ENCODE peak calls at places on chromosome 22, in seven cellular contexts. X, H, G, D, V, B and Q are unnamed samples.

GRCh38 chr22:21632237-21632895 is at the start of gene CCDC116:
- DNase-seq in X (no peak), H (no peak), G (no peak), D (no peak), V (no peak), B (peak; percentile 74), Q (no peak)

GRCh38 chr22:48258841-48259240 is 1496.4 kb downstream of the TBC1D22A start:
- DNase-seq in X (no peak), H (no peak), G (no peak), D (no peak), V (no peak), B (no peak), Q (no peak)

GRCh38 chr22:22070371-22070824 is 87.8 kb upstream of the TOP3B start:
- DNase-seq in X (no peak), H (no peak), G (no peak), D (no peak), V (no peak), B (no peak), Q (no peak)

GRCh38 chr22:42931421-42932196 is 74.5 kb upstream of the ARFGAP3 start:
- DNase-seq in X (no peak), H (no peak), G (no peak), D (no peak), V (no peak), B (no peak), Q (no peak)

GRCh38 chr22:25655536-25655935 is 86.5 kb upstream of the MYO18B start:
- DNase-seq in X (no peak), H (no peak), G (no peak), D (no peak), V (no peak), B (no peak), Q (no peak)

GRCh38 chr22:27419473-27419872 is 382.1 kb downstream of the MN1 start:
- DNase-seq in X (no peak), H (no peak), G (no peak), D (no peak), V (no peak), B (no peak), Q (no peak)

GRCh38 chr22:20206709-20207215 is 55.9 kb upstream of the CCDC188 start:
- DNase-seq in X (no peak), H (peak; percentile 45), G (peak; percentile 89), D (no peak), V (no peak), B (no peak), Q (no peak)

GRCh38 chr22:33796494-33796893 is 123.8 kb downstream of the LARGE1 start:
- DNase-seq in X (no peak), H (no peak), G (no peak), D (no peak), V (no peak), B (no peak), Q (no peak)

GRCh38 chr22:37091986-37092385 is 17.5 kb downstream of the TMPRSS6 start:
- DNase-seq in X (no peak), H (no peak), G (no peak), D (no peak), V (no peak), B (no peak), Q (no peak)

GRCh38 chr22:22955866-22956535 is 68.4 kb downstream of the IGLL5 start:
- DNase-seq in X (peak; percentile 60), H (peak; percentile 87), G (peak; percentile 74), D (no peak), V (peak; percentile 72), B (peak; percentile 63), Q (peak; percentile 27)

GRCh38 chr22:44753189-44754042 is 1.0 kb downstream of the ARHGAP8 start:
- DNase-seq in X (no peak), H (peak; percentile 84), G (no peak), D (no peak), V (no peak), B (no peak), Q (no peak)
- H3K4me3 ChIP-seq in X (no peak overlapping the region), H (peak overlapping the region; percentile 57), G (no peak overlapping the region), D (no peak overlapping the region), V (no peak overlapping the region), B (no peak overlapping the region), Q (no peak overlapping the region)

GRCh38 chr22:24416611-24417010 is 10.8 kb upstream of the ADORA2A start:
- DNase-seq in X (no peak), H (no peak), G (no peak), D (no peak), V (no peak), B (no peak), Q (no peak)

GRCh38 chr22:24413726-24414385 is 13.5 kb upstream of the ADORA2A start:
- DNase-seq in X (no peak), H (no peak), G (peak; percentile 48), D (no peak), V (no peak), B (no peak), Q (no peak)

GRCh38 chr22:24416095-24416494 is 11.3 kb upstream of the ADORA2A start:
- DNase-seq in X (no peak), H (no peak), G (no peak), D (no peak), V (no peak), B (no peak), Q (no peak)

GRCh38 chr22:24414523-24414922 is 12.9 kb upstream of the ADORA2A start:
- DNase-seq in X (no peak), H (no peak), G (peak; percentile 38), D (no peak), V (no peak), B (no peak), Q (no peak)

DNA sequence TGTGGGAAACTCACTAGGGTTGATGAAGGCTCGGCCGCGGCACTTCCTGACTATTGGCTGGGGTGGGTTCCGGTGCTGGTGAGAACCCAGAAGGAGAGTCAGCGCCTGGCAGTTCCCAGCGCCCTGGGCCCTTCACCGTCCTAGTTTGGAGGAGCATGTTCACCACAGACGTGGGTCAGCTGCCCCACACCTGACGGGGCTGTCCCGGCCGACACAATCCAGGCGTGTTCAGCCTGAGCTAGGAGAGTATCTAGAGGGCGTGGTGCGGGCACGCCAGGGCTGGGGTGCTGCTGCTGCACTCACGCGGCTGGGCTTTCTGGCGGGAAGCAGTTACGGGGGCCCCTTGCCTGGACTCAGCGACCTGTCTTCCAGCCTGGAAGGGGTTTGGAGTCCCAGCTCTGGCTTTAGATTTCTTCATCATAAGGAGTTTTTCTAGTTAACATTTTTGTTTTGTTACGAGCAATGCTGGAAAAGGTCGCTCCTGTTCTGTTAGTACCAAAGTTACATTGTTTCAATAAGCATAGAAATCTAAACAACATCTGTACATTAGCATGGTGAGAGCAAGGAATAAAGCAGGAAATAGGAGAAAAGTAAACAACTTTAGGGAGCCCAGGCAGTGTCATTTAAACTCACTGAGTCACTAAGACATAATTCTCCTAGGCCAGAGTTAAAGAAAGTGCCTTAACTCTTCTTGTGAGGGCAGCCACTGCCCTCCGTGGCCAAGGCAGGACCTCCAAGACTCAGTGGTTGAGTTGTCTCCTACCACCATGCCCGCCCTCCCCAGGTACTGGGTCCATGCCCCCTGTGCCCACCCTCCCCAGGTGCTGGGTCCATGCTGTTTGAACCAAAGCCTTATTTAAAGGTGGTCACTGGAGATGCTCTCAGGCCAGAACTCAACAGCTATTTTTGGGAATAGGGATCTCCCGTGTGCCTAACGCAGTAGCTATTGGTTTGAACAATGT is 12.1 kb upstream of the ADORA2A start:
- DNase-seq in X (no peak), H (no peak), G (no peak), D (no peak), V (no peak), B (no peak), Q (no peak)
- H3K27ac ChIP-seq in X (no peak overlapping the region), H (peak overlapping the region; percentile 31), G (no peak overlapping the region), D (peak overlapping the region; percentile 65), V (no peak overlapping the region), B (no peak overlapping the region), Q (no peak overlapping the region)

DNA sequence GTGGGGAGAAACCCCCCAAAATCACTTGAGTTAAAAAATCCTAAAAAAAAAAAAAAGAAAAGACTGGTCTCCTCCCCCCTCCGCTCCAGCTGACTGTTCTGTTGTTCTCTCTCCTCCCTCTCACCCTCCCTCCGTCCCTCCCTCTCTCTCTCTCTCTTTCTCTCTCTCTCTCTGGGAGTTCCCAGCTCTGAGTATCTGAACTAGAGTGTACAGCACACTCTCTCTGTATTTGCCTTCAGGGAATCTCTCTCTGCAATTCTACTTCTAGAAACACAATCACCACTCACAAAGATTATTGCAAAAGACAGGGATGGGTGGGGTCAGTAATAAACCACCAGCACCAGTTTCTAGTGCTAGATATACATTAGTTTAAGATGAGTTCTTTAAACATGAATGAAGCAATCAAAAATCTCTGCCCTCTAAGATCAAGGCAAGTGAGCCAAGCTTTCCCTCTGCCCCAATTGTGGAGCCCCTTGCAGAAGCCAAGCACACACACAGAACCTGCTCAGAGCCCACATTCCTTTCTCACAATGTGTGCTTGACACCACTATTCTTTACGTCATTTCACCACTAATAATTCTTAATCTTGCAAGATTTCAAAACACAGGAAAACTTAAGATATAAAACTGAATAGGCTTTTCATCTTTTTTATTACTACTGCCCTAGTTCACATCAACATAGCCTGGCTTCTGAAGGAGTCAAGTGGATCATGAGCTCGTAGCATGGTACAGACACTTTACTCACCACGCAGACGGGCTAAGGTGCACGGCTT is 133.5 kb downstream of the RBFOX2 start:
- DNase-seq in X (peak; percentile 57), H (peak; percentile 69), G (no peak), D (no peak), V (peak; percentile 69), B (peak; percentile 3), Q (peak; percentile 34)
- H3K4me3 ChIP-seq in X (peak overlapping the region; percentile 16), H (no peak overlapping the region), G (no peak overlapping the region), D (peak overlapping the region; percentile 65), V (peak overlapping the region; percentile 31), B (no peak overlapping the region), Q (peak overlapping the region; percentile 76)

GRCh38 chr22:31162015-31162765 is 2.2 kb downstream of the RNF185 start:
- DNase-seq in X (no peak), H (no peak), G (peak; percentile 69), D (no peak), V (no peak), B (no peak), Q (no peak)
- H3K27ac ChIP-seq in X (no peak overlapping the region), H (no peak overlapping the region), G (peak overlapping the region; percentile 12), D (peak overlapping the region; percentile 92), V (no peak overlapping the region), B (no peak overlapping the region), Q (peak overlapping the region; percentile 81)

DNA sequence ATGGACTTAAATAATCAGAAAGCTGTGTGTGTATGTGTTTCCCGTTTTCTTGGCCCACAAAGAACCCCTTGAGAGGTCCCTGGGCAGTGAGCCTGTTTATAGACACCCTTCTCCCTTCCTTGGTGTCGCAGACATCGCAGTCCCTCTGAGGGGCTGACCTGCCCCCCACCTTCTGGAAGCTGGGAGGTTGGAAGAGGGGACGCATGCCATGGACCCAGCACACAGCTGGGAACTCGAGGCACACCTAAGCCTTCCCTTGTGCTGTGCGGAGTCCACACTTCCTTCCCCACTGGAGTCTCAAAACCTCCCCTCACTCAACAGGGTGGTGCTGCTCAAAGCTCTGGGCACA is 514 bp upstream of the APOBEC3B start:
- DNase-seq in X (no peak), H (peak; percentile 3), G (no peak), D (no peak), V (no peak), B (no peak), Q (no peak)
- H3K4me3 ChIP-seq in X (peak overlapping the region; percentile 7), H (no peak overlapping the region), G (peak overlapping the region; percentile 46), D (peak overlapping the region; percentile 60), V (peak overlapping the region; percentile 28), B (peak overlapping the region; percentile 49), Q (peak overlapping the region; percentile 80)